ENCODE peak calls at places on chromosomes 4 and X, in ten cellular contexts. L is NB4, R is lower lobe of right lung, Z is fibroblast of pulmonary artery, D is psoas muscle, G is H9, N is GM06990, J is epithelial cell of esophagus, K is kidney, T is HCT116. I is an unnamed sample.

GRCh38 chr4:113614414-113614813 is 147.1 kb downstream of the CAMK2D start:
- DNase-seq in L (no peak), R (no peak), Z (no peak), D (no peak), G (no peak), N (no peak), J (no peak), K (no peak), T (no peak), I (no peak)

GRCh38 chr4:150593996-150594395 is 12.0 kb downstream of the MAB21L2 start:
- DNase-seq in L (no peak), R (no peak), Z (peak; percentile 50), D (no peak), G (no peak), N (no peak), J (no peak), K (no peak), T (no peak), I (no peak)

GRCh38 chrX:10240918-10241317 is 84.1 kb downstream of the CLCN4 start:
- DNase-seq in L (no peak), R (no peak), Z (peak; percentile 35), D (no peak), G (no peak), N (no peak), J (peak; percentile 69), K (no peak), T (no peak), I (no peak)

GRCh38 chr4:105092356-105092755 is 54.3 kb upstream of the TET2 start:
- DNase-seq in L (no peak), R (no peak), Z (peak; percentile 95), D (no peak), G (no peak), N (no peak), J (peak; percentile 92), K (no peak), T (no peak), I (no peak)

GRCh38 chrX:154727418-154728323 is 23.2 kb downstream of the GAB3 start:
- DNase-seq in L (peak; percentile 27), R (peak; percentile 51), Z (peak; percentile 79), D (peak; percentile 67), G (no peak), N (no peak), J (peak; percentile 48), K (no peak), T (no peak), I (peak; percentile 36)

GRCh38 chr4:181225616-181226261 is 1017.5 kb upstream of the TENM3 start:
- DNase-seq in L (no peak), R (no peak), Z (no peak), D (no peak), G (no peak), N (no peak), J (no peak), K (no peak), T (no peak), I (no peak)

GRCh38 chr4:56786955-56787354 is 34.5 kb downstream of the SPINK2 start:
- DNase-seq in L (no peak), R (peak; percentile 49), Z (peak; percentile 82), D (peak; percentile 27), G (no peak), N (no peak), J (peak; percentile 59), K (peak; percentile 91), T (no peak), I (no peak)

GRCh38 chr4:63589796-63590195 is 819.5 kb downstream of the TECRL start:
- DNase-seq in L (no peak), R (no peak), Z (no peak), D (no peak), G (peak; percentile 64), N (no peak), J (no peak), K (no peak), T (no peak), I (no peak)

GRCh38 chr4:123127865-123128264 is 205.5 kb upstream of the NUDT6 start:
- DNase-seq in L (no peak), R (no peak), Z (peak; percentile 36), D (no peak), G (no peak), N (no peak), J (peak; percentile 79), K (no peak), T (no peak), I (no peak)

GRCh38 chr4:123121241-123121907 is 199.0 kb upstream of the NUDT6 start:
- DNase-seq in L (no peak), R (no peak), Z (peak; percentile 12), D (no peak), G (no peak), N (no peak), J (peak; percentile 80), K (no peak), T (no peak), I (peak; percentile 10)

GRCh38 chr4:123125477-123125876 is 203.1 kb upstream of the NUDT6 start:
- DNase-seq in L (no peak), R (no peak), Z (no peak), D (no peak), G (no peak), N (no peak), J (no peak), K (no peak), T (no peak), I (no peak)

DNA sequence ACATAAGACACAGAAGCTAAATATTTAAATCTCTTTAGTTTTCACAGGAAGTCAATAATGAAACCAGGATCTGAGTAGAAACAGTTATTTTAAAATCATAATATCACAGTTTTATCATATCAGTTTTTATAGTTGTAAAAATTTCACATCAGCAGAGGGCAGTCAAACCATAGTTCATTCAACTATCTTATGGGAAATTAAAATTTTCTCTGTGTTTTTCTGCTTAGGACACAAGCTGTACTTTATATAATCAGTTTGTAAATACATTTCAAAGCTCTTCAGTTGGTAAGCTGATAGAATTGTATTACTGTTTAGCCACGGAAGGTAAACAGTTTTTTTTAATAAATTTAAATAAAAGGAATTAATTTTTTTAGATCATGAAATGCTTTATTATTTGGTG is 204.8 kb upstream of the NUDT6 start:
- DNase-seq in L (peak; percentile 9), R (no peak), Z (peak; percentile 78), D (no peak), G (no peak), N (no peak), J (peak; percentile 29), K (no peak), T (no peak), I (no peak)
- TF ChIP-seq CTCF in L (no peak), R (peak; percentile 26), Z (peak; percentile 28), D (peak; percentile 37), G (peak; percentile 50), N (no peak), J (no peak), K (no peak), T (peak; percentile 29), I (no peak)

GRCh38 chr4:88969271-88969670 is 87.7 kb downstream of the FAM13A start:
- DNase-seq in L (no peak), R (no peak), Z (no peak), D (no peak), G (no peak), N (no peak), J (no peak), K (no peak), T (no peak), I (no peak)

GRCh38 chr4:88975925-88976511 is 81.0 kb downstream of the FAM13A start:
- DNase-seq in L (no peak), R (no peak), Z (no peak), D (no peak), G (no peak), N (no peak), J (no peak), K (no peak), T (no peak), I (no peak)

GRCh38 chr4:88967883-88968316 is 89.1 kb downstream of the FAM13A start:
- DNase-seq in L (no peak), R (no peak), Z (no peak), D (no peak), G (no peak), N (no peak), J (peak; percentile 50), K (no peak), T (no peak), I (peak; percentile 8)

GRCh38 chr4:88969746-88970145 is 87.2 kb downstream of the FAM13A start:
- DNase-seq in L (no peak), R (no peak), Z (no peak), D (no peak), G (no peak), N (no peak), J (no peak), K (no peak), T (no peak), I (no peak)

DNA sequence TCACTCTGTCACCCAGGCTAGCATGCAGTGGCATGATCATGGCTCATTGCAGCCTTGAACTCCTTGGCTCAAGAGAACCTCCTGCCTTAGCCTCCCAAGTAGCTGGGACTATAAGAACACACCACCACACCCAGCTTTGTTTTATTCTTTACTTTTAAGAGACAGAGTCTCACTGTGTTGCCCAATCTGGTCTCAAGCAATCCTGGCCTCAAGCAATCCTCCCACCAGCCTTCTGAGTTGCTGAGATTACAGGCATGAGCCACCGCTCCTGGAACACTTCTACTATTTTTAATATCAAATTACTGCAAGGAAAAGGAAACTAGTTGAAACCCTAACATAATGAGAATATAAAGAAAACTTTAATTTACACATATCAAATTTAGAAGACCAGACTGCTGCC is 85.4 kb downstream of the FAM13A start:
- DNase-seq in L (no peak), R (no peak), Z (peak; percentile 55), D (no peak), G (no peak), N (no peak), J (peak; percentile 38), K (no peak), T (no peak), I (no peak)
- TF ChIP-seq CTCF in L (no peak), R (no peak), Z (no peak), D (no peak), G (no peak), N (no peak), J (no peak), K (no peak), T (no peak), I (no peak)

DNA sequence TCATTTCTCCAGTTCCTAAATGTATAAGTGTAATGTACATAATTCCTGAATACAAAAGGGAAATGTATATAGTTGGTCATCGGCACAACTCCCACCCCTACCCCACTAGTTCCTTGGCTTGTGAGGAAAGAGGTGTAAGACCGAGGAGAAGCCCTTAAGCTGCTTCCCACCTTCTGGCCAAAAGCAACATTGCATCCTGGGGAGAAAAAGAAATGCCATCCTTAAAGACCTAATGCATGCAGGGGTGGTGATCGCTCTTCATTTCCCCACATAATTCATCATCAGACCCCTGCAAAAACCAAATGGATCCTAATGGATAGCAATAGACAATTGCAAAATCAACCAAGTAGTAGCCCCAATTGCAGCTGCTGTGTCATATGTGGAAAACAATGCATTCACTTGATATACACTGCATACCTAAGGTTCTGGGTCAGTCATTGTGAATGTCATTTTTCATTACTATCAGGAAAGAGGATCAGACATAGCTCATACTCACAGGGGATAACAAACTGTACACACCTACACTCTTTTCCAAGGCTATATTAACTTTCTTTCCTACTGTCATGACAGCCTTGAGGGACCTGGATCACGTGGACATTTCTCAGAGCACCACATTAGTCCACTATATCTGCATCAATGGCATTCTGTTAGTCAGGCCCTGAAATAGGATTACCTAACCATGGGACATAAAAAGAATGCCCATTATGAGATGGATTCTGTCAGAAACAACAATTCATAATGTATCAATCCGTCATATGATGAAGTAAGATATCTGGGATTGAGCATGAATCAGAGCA is 31.7 kb upstream of the NFXL1 start:
- DNase-seq in L (no peak), R (no peak), Z (no peak), D (no peak), G (no peak), N (no peak), J (no peak), K (no peak), T (no peak), I (no peak)
- TF ChIP-seq CTCF in L (no peak), R (no peak), Z (peak; percentile 9), D (no peak), G (peak; percentile 53), N (peak; percentile 17), J (peak; percentile 26), K (no peak), T (no peak), I (no peak)

GRCh38 chr4:17636696-17637351 is 22.4 kb downstream of the MED28 start:
- DNase-seq in L (peak; percentile 83), R (peak; percentile 83), Z (peak; percentile 77), D (peak; percentile 78), G (peak; percentile 86), N (peak; percentile 47), J (peak; percentile 71), K (peak; percentile 85), T (peak; percentile 36), I (peak; percentile 69)
- TF ChIP-seq CTCF in L (peak; percentile 93), R (peak; percentile 92), Z (peak; percentile 85), D (peak; percentile 92), G (peak; percentile 96), N (peak; percentile 95), J (peak; percentile 82), K (peak; percentile 83), T (peak; percentile 76), I (peak; percentile 77)

I was measured in Calu3.